ENCODE peak calls at places on chromosomes 2 and 18, in five cellular contexts. X is small intestine, P is A549, A is K562, S is right cardiac atrium. G is an unnamed sample.

GRCh38 chr2:201532686-201533304 is 81.3 kb downstream of the STRADB start:
- DNase-seq in X (no peak), P (no peak), A (peak), S (no peak), G (no peak)

GRCh38 chr2:37590119-37590571 is 81.3 kb downstream of the CDC42EP3 start:
- DNase-seq in X (no peak), P (no peak), A (no peak), S (no peak), G (no peak)

GRCh38 chr2:233546774-233547173 is 19.8 kb downstream of the USP40 start:
- DNase-seq in X (peak), P (no peak), A (no peak), S (no peak), G (no peak)

GRCh38 chr2:59322870-59323269 is 1081.7 kb upstream of the FANCL start:
- DNase-seq in X (no peak), P (no peak), A (no peak), S (no peak), G (no peak)

GRCh38 chr2:159134979-159135378 is 151.5 kb downstream of the WDSUB1 start:
- DNase-seq in X (no peak), P (no peak), A (no peak), S (no peak), G (no peak)

GRCh38 chr2:16640867-16641266 is 24.8 kb downstream of the CYRIA start:
- DNase-seq in X (no peak), P (no peak), A (no peak), S (peak), G (no peak)

GRCh38 chr2:216408426-216409315 is 3.6 kb upstream of the SMARCAL1 start:
- DNase-seq in X (no peak), P (no peak), A (no peak), S (no peak), G (no peak)

GRCh38 chr2:188789951-188790350 is 184.2 kb upstream of the COL3A1 start:
- DNase-seq in X (no peak), P (no peak), A (no peak), S (no peak), G (no peak)

GRCh38 chr2:149860276-149860921 is 272.8 kb upstream of the MMADHC start:
- DNase-seq in X (no peak), P (no peak), A (no peak), S (peak), G (no peak)

GRCh38 chr2:29317077-29317517 is 201.9 kb downstream of the CLIP4 start:
- DNase-seq in X (no peak), P (no peak), A (no peak), S (no peak), G (no peak)

GRCh38 chr2:234156326-234156725 is 105.8 kb downstream of the SPP2 start:
- DNase-seq in X (no peak), P (no peak), A (no peak), S (no peak), G (no peak)

GRCh38 chr2:45435316-45435715 is 175.8 kb downstream of the SRBD1 start:
- DNase-seq in X (no peak), P (no peak), A (peak), S (no peak), G (no peak)

GRCh38 chr2:64613276-64613675 is 40.4 kb downstream of the SERTAD2 start:
- DNase-seq in X (no peak), P (no peak), A (no peak), S (no peak), G (no peak)

GRCh38 chr2:118971245-118972122 is 29.5 kb downstream of the MARCO start:
- DNase-seq in X (no peak), P (no peak), A (no peak), S (no peak), G (no peak)

GRCh38 chr2:139439100-139439499 is 658.9 kb upstream of the NXPH2 start:
- DNase-seq in X (no peak), P (no peak), A (no peak), S (no peak), G (no peak)

GRCh38 chr2:146412625-146413024 is 1432.2 kb upstream of the ACVR2A start:
- DNase-seq in X (no peak), P (no peak), A (peak), S (no peak), G (peak)

GRCh38 chr2:23083963-23084362 is 301.0 kb upstream of the KLHL29 start:
- DNase-seq in X (no peak), P (no peak), A (no peak), S (no peak), G (no peak)

GRCh38 chr2:19367346-19367745 is 8.9 kb upstream of the OSR1 start:
- DNase-seq in X (no peak), P (no peak), A (no peak), S (no peak), G (no peak)

GRCh38 chr18:47595816-47596501 is 334.5 kb downstream of the SMAD2 start:
- DNase-seq in X (peak), P (peak), A (peak), S (no peak), G (peak)

GRCh38 chr2:39313575-39313974 is 69.8 kb upstream of the CDKL4 start:
- DNase-seq in X (no peak), P (no peak), A (no peak), S (no peak), G (no peak)

GRCh38 chr18:75489493-75490190 is 62.1 kb upstream of the SMIM21 start:
- DNase-seq in X (no peak), P (peak), A (no peak), S (no peak), G (no peak)

GRCh38 chr2:105038383-105039061 is 653 bp downstream of the MRPS9 start:
- DNase-seq in X (peak), P (peak), A (no peak), S (no peak), G (no peak)

GRCh38 chr2:64915510-64915900 is 73.7 kb upstream of the SLC1A4 start:
- DNase-seq in X (no peak), P (no peak), A (no peak), S (no peak), G (no peak)

GRCh38 chr2:45127891-45128290 is 118.6 kb upstream of the SIX2 start:
- DNase-seq in X (no peak), P (no peak), A (no peak), S (no peak), G (no peak)

GRCh38 chr2:216051350-216051749 is 30.3 kb downstream of the PECR start:
- DNase-seq in X (no peak), P (no peak), A (no peak), S (no peak), G (no peak)

GRCh38 chr2:190511104-190511503 is 23.4 kb downstream of the NEMP2 start:
- DNase-seq in X (no peak), P (peak), A (peak), S (no peak), G (no peak)

GRCh38 chr2:10428355-10428754 is 19.8 kb downstream of the ODC1 start:
- DNase-seq in X (no peak), P (no peak), A (no peak), S (no peak), G (no peak)

GRCh38 chr18:60182223-60182622 is 190.4 kb downstream of the MC4R start:
- DNase-seq in X (no peak), P (no peak), A (no peak), S (no peak), G (no peak)

GRCh38 chr2:241895732-241896641 is 26.5 kb downstream of the RTP5 start:
- DNase-seq in X (no peak), P (no peak), A (no peak), S (peak), G (no peak)

GRCh38 chr2:49857371-49858112 is 703.2 kb upstream of the FSHR start:
- DNase-seq in X (no peak), P (no peak), A (no peak), S (no peak), G (no peak)

GRCh38 chr2:28748176-28748575 is 3.5 kb upstream of the PPP1CB start:
- DNase-seq in X (peak), P (no peak), A (no peak), S (no peak), G (no peak)

GRCh38 chr2:166573393-166573792 is 79.3 kb upstream of the SCN7A start:
- DNase-seq in X (no peak), P (no peak), A (no peak), S (no peak), G (peak)

GRCh38 chr2:238285653-238286082 is 2.7 kb downstream of the PER2 start:
- DNase-seq in X (peak), P (peak), A (no peak), S (peak), G (no peak)
- H3K27ac ChIP-seq in X (peak), P (peak), A (no peak), S (peak), G (no peak)

GRCh38 chr2:73779472-73780241 is at the start of gene DUSP11:
- DNase-seq in X (peak), P (peak), A (peak), S (peak), G (peak)
- H3K27ac ChIP-seq in X (peak), P (peak), A (peak), S (peak), G (no peak)

GRCh38 chr2:54984476-54984875 is 65.8 kb downstream of the RTN4 start:
- DNase-seq in X (no peak), P (no peak), A (no peak), S (no peak), G (no peak)
- H3K27ac ChIP-seq in X (no peak), P (peak), A (no peak), S (no peak), G (no peak)

DNA sequence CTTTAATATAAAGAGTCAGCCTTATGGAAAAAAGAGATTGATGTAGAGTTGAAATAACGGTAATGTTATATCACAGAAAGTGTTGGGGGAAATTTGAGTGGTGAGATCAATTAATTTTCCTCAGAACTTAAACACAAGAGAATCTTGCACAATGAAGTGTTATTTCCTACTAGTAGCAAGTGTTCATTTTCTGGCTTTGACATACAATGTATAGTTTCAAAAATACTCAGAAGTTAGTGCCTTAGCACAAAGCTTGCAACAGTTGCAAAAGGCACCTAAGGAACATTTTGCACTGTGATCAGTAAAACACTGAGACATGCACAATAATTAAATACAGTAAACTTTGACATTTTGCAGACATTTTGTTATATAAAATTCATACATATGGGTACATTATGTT is 161.2 kb downstream of the CD226 start:
- DNase-seq in X (no peak), P (no peak), A (no peak), S (no peak), G (no peak)
- H3K27ac ChIP-seq in X (no peak), P (no peak), A (no peak), S (no peak), G (no peak)

DNA sequence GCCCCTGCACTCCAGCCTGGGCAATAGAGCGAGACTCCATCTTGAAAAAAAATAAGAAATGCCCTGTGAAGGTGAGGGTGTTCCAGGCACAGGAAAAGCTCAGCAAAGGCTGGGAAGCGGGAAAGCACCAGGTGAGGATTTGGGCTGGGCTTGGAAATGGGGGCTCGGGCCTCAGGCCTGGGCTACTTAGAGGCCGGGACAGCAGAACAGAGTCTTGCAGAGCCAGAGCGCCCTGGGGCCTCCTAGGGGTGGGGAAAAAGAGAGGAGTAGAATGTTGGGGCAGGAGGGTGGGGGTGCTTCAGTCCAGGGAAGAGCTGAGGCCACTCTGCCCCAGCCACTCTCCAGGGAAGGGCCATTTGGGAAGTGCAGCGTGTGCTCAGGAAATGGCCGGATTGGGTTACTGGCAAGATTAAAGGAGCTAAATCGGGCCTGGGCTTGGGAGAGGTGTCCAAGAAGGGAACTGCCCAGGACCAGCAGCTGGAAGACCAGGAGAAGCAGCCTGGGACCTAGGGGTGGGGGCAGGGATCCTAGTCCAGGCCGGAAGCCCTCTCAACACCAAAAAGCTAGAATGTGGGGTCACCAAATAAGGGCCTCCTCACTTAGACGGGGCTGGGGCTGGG is 13.8 kb upstream of the DES start:
- DNase-seq in X (no peak), P (no peak), A (no peak), S (peak), G (no peak)
- H3K27ac ChIP-seq in X (peak), P (no peak), A (no peak), S (peak), G (no peak)

DNA sequence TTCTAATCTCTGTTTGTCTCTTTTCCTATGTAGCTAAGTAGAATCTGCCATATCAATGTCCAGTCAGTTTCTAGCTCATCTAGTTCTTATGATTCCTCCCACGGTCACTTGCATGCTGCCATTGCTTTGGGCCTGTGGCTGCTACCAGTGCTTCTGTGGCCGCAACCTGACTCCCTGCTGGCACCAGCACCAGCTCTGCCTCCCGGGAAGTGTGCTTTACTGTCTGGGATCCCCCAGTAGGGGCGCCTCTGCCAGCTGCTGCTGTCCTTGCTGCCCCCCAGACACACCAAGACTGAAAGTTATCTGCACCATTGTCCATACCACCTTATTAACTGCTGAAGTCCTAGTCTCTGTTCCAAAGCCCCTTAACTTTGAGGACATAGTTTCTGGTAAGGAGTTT is 56.3 kb downstream of the RAPGEF4 start:
- DNase-seq in X (no peak), P (no peak), A (no peak), S (no peak), G (no peak)
- H3K27ac ChIP-seq in X (no peak), P (no peak), A (no peak), S (no peak), G (no peak)

DNA sequence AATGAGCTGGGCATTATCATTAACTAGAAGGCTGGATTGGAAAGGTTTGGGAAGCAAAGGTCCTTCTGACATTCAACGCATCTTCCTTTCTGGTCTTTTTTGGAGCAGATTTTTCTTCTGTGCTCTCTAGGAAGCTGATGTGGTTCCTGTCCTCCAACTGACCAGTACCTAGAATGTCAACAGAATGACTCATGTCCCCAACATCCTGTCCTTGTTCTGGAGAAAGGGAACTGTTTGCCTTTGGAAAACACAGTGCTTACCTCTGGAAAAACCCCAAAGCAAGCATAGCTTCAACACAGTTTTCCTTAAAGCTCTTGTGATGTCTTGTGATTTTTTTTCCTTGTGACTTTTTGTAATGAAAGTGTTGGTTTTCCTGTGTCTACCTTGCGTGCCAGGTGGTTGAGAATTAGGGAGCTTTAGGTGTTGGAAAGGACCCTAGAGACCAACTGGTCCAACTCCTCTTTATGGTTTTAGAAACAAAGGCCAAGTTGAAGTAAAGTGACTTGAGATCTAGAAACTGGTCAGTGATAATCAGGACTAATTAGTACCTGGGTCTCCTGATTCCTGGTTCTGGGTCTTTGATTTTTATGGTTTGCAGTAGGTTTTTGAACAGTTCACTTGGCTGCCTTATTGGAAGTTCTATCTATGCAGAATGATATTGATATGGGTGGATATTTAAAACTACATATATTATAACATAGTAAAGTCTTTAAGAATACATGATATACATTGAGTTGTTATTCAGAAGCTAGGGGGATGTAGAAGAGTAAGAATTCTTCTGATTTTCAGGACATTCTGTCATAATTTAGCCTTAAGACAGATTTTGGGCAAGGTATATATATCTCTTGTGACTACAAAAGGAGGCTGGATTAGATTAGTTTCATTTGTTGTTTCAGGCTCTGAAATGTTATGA is 70.5 kb downstream of the FMNL2 start:
- DNase-seq in X (peak), P (peak), A (no peak), S (no peak), G (no peak)
- H3K27ac ChIP-seq in X (peak), P (peak), A (no peak), S (peak), G (no peak)

GRCh38 chr2:173217106-173217840 is 137.4 kb upstream of the CDCA7 start:
- DNase-seq in X (no peak), P (no peak), A (no peak), S (no peak), G (no peak)

GRCh38 chr2:173221081-173221695 is 133.5 kb upstream of the CDCA7 start:
- DNase-seq in X (no peak), P (no peak), A (no peak), S (peak), G (no peak)

GRCh38 chr2:173216668-173217067 is 138.0 kb upstream of the CDCA7 start:
- DNase-seq in X (no peak), P (no peak), A (no peak), S (no peak), G (no peak)

GRCh38 chr2:173216055-173216454 is 138.6 kb upstream of the CDCA7 start:
- DNase-seq in X (no peak), P (no peak), A (no peak), S (no peak), G (no peak)

DNA sequence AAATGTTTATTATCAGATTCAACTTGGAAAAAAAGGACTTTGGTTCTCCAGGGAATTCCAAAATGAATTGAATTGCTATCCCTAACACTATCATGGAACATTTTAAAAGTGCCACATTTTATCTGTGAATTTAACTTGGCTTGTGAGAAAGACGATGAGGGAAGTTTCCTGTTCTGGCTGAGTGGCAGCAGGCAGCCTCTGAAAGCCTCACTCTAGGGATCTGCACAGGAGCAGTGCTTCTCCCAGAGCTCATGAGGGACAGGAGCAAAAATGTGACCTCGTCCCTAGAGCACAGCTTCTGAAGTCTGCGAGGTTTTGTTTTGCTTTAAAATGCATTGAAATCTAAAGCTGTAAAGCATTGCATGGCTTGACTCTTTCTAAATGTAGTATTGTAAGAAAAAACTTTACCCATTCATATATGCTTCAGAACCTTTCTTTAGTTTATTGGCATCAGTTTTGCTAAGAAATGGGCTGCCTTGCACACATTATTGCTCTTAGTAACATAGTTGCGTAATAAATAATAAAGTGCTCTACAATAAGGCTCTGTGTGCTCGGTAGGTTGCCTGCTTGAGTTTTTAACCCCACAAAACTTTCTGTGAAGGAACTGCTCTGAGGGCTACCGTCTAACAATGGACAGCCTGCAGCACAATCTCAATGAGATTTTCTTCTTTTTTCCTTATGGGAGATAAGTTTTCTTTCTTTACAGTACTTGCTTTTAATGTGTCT is 136.2 kb upstream of the CDCA7 start:
- DNase-seq in X (peak), P (no peak), A (no peak), S (no peak), G (no peak)
- H3K27ac ChIP-seq in X (peak), P (no peak), A (no peak), S (no peak), G (no peak)